ENCODE peak calls at places on chromosomes 16 and 17, in ten cellular contexts. V, P, S, G, O, H, T, I, B and Q are unnamed samples.
A peak's percentile ranks its signal among the peaks of the same experiment; 100 is the strongest.

GRCh38 chr17:57442401-57442823 is 186.1 kb downstream of the MSI2 start:
- DNase-seq in V (no peak), P (no peak), S (no peak), G (no peak), O (no peak), H (no peak), T (no peak), I (peak; percentile 38), B (no peak), Q (no peak)

GRCh38 chr16:16881771-16882170 is 502.8 kb downstream of the NPIPA7 start:
- DNase-seq in V (peak; percentile 46), P (no peak), S (no peak), G (no peak), O (no peak), H (no peak), T (no peak), I (no peak), B (no peak), Q (no peak)

GRCh38 chr17:69250641-69251040 is 22.0 kb upstream of the ABCA10 start:
- DNase-seq in V (no peak), P (no peak), S (no peak), G (no peak), O (no peak), H (no peak), T (no peak), I (peak; percentile 57), B (no peak), Q (no peak)

GRCh38 chr16:50329446-50330189 is 39.2 kb downstream of the BRD7 start:
- DNase-seq in V (no peak), P (peak; percentile 42), S (peak; percentile 70), G (no peak), O (no peak), H (no peak), T (no peak), I (no peak), B (no peak), Q (no peak)

GRCh38 chr17:49315974-49316570 is 46.0 kb downstream of the ZNF652 start:
- DNase-seq in V (no peak), P (no peak), S (no peak), G (no peak), O (no peak), H (no peak), T (no peak), I (no peak), B (no peak), Q (no peak)

GRCh38 chr17:65177901-65178300 is 40.7 kb downstream of the RGS9 start:
- DNase-seq in V (no peak), P (no peak), S (no peak), G (no peak), O (no peak), H (no peak), T (no peak), I (peak; percentile 39), B (no peak), Q (no peak)

GRCh38 chr16:89233678-89234490 is 16.4 kb downstream of the ZNF778 start:
- DNase-seq in V (no peak), P (no peak), S (peak; percentile 53), G (no peak), O (no peak), H (no peak), T (no peak), I (no peak), B (no peak), Q (no peak)

GRCh38 chr16:12426122-12426521 is 377.6 kb downstream of the CPPED1 start:
- DNase-seq in V (no peak), P (no peak), S (no peak), G (peak; percentile 59), O (no peak), H (no peak), T (no peak), I (peak; percentile 18), B (no peak), Q (no peak)

GRCh38 chr17:7084058-7084457 is 4.0 kb upstream of the CLEC10A start:
- DNase-seq in V (no peak), P (no peak), S (peak; percentile 2), G (no peak), O (no peak), H (no peak), T (no peak), I (no peak), B (no peak), Q (no peak)

GRCh38 chr16:73023320-73023719 is 24.6 kb downstream of the ZFHX3 start:
- DNase-seq in V (no peak), P (no peak), S (no peak), G (peak; percentile 27), O (no peak), H (no peak), T (no peak), I (no peak), B (no peak), Q (no peak)

GRCh38 chr16:67872631-67873434 is at the start of gene EDC4:
- DNase-seq in V (peak; percentile 92), P (peak; percentile 91), S (peak; percentile 95), G (peak; percentile 90), O (peak; percentile 81), H (peak; percentile 84), T (peak; percentile 94), I (peak; percentile 92), B (peak; percentile 89), Q (peak; percentile 79)

GRCh38 chr17:33292184-33292980 is 713 bp downstream of the ASIC2 start:
- DNase-seq in V (peak; percentile 78), P (no peak), S (peak; percentile 71), G (peak; percentile 93), O (no peak), H (peak; percentile 62), T (no peak), I (no peak), B (peak; percentile 8), Q (peak; percentile 37)

GRCh38 chr17:21376835-21377690 is 906 bp downstream of the KCNJ12 start:
- DNase-seq in V (peak; percentile 73), P (no peak), S (no peak), G (peak; percentile 85), O (no peak), H (no peak), T (no peak), I (peak; percentile 66), B (peak; percentile 36), Q (peak; percentile 14)

GRCh38 chr16:8863594-8864424 is 5.0 kb downstream of the CARHSP1 start:
- DNase-seq in V (no peak), P (no peak), S (no peak), G (peak; percentile 81), O (no peak), H (peak; percentile 67), T (no peak), I (no peak), B (peak; percentile 54), Q (peak; percentile 73)

GRCh38 chr17:72614871-72615626 is 477.4 kb downstream of the SLC39A11 start:
- DNase-seq in V (no peak), P (no peak), S (no peak), G (peak; percentile 72), O (no peak), H (peak; percentile 79), T (no peak), I (peak; percentile 47), B (no peak), Q (peak; percentile 85)

DNA sequence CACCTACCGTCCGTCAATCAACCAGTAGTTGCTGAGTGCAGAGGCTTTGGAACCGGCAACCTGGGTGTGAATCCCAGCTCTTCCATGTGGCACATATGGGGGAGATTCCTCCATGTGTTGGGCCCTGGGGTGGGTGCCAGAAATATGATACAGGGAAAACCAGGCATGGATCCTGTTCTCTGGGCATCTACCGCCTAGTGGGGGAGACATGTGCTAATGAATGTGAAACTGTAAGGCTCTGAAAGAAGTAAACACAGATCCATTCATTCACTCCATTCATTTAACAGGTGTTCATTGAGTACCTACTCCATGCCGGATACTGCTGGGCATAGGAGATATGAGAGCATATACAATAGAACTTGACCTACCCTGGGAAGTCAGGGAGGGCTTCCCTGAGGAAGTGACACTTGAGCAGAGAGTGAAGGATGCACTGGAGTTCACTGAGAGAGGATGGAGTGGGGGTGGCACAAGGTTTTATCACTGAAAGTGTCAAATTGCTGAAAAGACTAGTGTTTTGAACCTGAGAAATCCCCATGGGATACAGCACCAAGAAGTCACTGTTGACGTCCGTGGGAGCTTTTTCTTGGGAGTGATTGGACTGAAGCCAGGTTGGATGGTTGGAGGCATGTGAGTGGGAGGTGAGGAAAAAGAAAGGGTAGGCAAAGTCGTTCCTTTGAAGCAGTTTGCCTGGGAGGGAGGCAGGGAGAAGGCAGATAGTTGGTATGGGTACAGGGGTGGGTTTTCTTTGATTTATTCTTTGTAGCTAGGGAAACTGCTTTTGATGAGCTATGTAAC is 39.7 kb upstream of the SDK2 start:
- DNase-seq in V (no peak), P (no peak), S (no peak), G (peak; percentile 43), O (no peak), H (no peak), T (peak; percentile 37), I (no peak), B (no peak), Q (no peak)
- H3K27me3 ChIP-seq in V (no peaks in the 10 kb centered on the region), P (peaks cover 5% of the 10 kb centered on the region), S (no peaks in the 10 kb centered on the region), G (peaks cover 6% of the 10 kb centered on the region), O (peaks cover 3% of the 10 kb centered on the region), H (no peaks in the 10 kb centered on the region), T (no peaks in the 10 kb centered on the region), I (peaks cover 27% of the 10 kb centered on the region), B (peaks cover 4% of the 10 kb centered on the region), Q (no peaks in the 10 kb centered on the region)

GRCh38 chr17:79929257-79930076 is 90.2 kb upstream of the CBX4 start:
- DNase-seq in V (peak; percentile 55), P (no peak), S (no peak), G (peak; percentile 78), O (no peak), H (no peak), T (no peak), I (no peak), B (no peak), Q (no peak)
- H3K4me1 ChIP-seq in V (peaks cover 12% of the 10 kb centered on the region), P (peaks cover 27% of the 10 kb centered on the region), S (no peaks in the 10 kb centered on the region), G (peaks cover 22% of the 10 kb centered on the region), O (no peaks in the 10 kb centered on the region), H (peaks cover 15% of the 10 kb centered on the region), T (peaks cover 45% of the 10 kb centered on the region), I (peaks cover 28% of the 10 kb centered on the region), B (peaks cover 19% of the 10 kb centered on the region), Q (peaks cover 11% of the 10 kb centered on the region)

GRCh38 chr16:21076186-21076883 is 74.3 kb downstream of the DNAH3 start:
- DNase-seq in V (no peak), P (no peak), S (no peak), G (no peak), O (no peak), H (peak; percentile 52), T (no peak), I (no peak), B (no peak), Q (peak; percentile 92)
- H3K27me3 ChIP-seq in V (no peaks in the 10 kb centered on the region), P (no peaks in the 10 kb centered on the region), S (no peaks in the 10 kb centered on the region), G (no peaks in the 10 kb centered on the region), O (no peaks in the 10 kb centered on the region), H (no peaks in the 10 kb centered on the region), T (no peaks in the 10 kb centered on the region), I (no peaks in the 10 kb centered on the region), B (no peaks in the 10 kb centered on the region), Q (no peaks in the 10 kb centered on the region)

DNA sequence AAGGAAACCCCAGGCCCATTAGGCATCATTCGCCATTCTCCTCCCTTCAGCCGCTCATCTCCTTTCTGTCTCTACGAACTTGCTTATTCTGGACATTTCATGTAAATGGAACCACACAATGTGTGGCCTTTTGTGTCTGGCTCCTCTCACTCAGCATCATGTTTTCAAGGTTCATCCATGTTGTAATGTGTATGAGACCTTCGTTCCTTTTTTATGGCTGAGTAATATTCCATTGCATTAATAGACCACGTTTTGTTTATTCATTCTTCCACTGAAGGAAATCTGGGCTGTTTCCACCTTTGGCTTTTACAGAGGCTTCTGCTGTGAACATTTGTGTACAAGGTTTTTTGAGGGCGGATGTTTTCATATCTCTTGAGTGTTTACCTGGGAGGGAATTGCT is 3.2 kb downstream of the CRISPLD2 start:
- DNase-seq in V (no peak), P (no peak), S (no peak), G (no peak), O (no peak), H (no peak), T (no peak), I (no peak), B (no peak), Q (no peak)
- H3K4me1 ChIP-seq in V (peaks cover 2% of the 10 kb centered on the region), P (peaks cover 29% of the 10 kb centered on the region), S (no peaks in the 10 kb centered on the region), G (no peaks in the 10 kb centered on the region), O (peaks cover 8% of the 10 kb centered on the region), H (no peaks in the 10 kb centered on the region), T (peaks cover 13% of the 10 kb centered on the region), I (peaks cover 63% of the 10 kb centered on the region), B (peaks cover 44% of the 10 kb centered on the region), Q (no peaks in the 10 kb centered on the region)